ENCODE peak calls at places on chromosomes 7 and 10, in six cellular contexts. A, F, T, R, K and P are unnamed samples.

GRCh38 chr7:13778967-13779366 is 210.5 kb downstream of the ETV1 start:
- DNase-seq in F (peak; percentile 92), K (peak; percentile 22), R (no peak), T (no peak), A (no peak), P (no peak)

GRCh38 chr10:83312570-83312969 is 826.7 kb upstream of the GHITM start:
- DNase-seq in R (no peak), A (no peak), T (no peak), F (no peak), K (no peak), P (no peak)

GRCh38 chr10:3468919-3469638 is 296.5 kb upstream of the PITRM1 start:
- DNase-seq in R (no peak), A (no peak), F (peak; percentile 83), K (peak; percentile 96), T (no peak), P (peak; percentile 89)

GRCh38 chr10:34821587-34822585 is 6.8 kb upstream of the PARD3 start:
- DNase-seq in F (peak; percentile 92), K (peak; percentile 16), R (no peak), T (no peak), A (no peak), P (no peak)

GRCh38 chr7:38728145-38728544 is 97.0 kb upstream of the AMPH start:
- DNase-seq in K (no peak), R (no peak), T (no peak), A (no peak), F (peak; percentile 39), P (no peak)

GRCh38 chr10:69146756-69147155 is 22.8 kb downstream of the VPS26A start:
- DNase-seq in F (no peak), A (no peak), R (no peak), T (no peak), K (no peak), P (no peak)

GRCh38 chr7:155464183-155464582 is 6.3 kb downstream of the EN2 start:
- DNase-seq in A (no peak), K (no peak), F (no peak), R (no peak), T (no peak), P (no peak)

GRCh38 chr7:55964802-55965470 is 551 bp downstream of the NIPSNAP2 start:
- DNase-seq in F (peak; percentile 36), T (peak; percentile 27), A (peak; percentile 50), K (peak; percentile 66), R (peak; percentile 54), P (peak; percentile 48)

GRCh38 chr10:125868372-125868975 is 12.6 kb downstream of the DHX32 start:
- DNase-seq in R (peak; percentile 13), T (no peak), K (peak; percentile 55), A (no peak), F (peak; percentile 74), P (no peak)

GRCh38 chr7:112745635-112746034 is 44.6 kb downstream of the TMEM168 start:
- DNase-seq in T (no peak), A (no peak), R (no peak), F (no peak), K (no peak), P (no peak)

GRCh38 chr10:93085272-93085859 is 11.7 kb downstream of the CYP26A1 start:
- DNase-seq in K (no peak), T (no peak), F (no peak), R (no peak), A (no peak), P (peak; percentile 21)

GRCh38 chr10:22693371-22693784 is 21.0 kb downstream of the PIP4K2A start:
- DNase-seq in T (no peak), K (peak; percentile 73), A (no peak), R (no peak), F (peak; percentile 19), P (no peak)

GRCh38 chr7:134431805-134432204 is 27.1 kb downstream of the AKR1B1 start:
- DNase-seq in F (peak; percentile 7), A (no peak), T (no peak), K (no peak), R (no peak), P (no peak)

GRCh38 chr7:41758321-41758720 is 55.4 kb upstream of the INHBA start:
- DNase-seq in K (no peak), F (no peak), R (no peak), A (no peak), T (no peak), P (no peak)

GRCh38 chr10:9285698-9286097 is 1231.2 kb downstream of the GATA3 start:
- DNase-seq in A (no peak), K (no peak), T (no peak), R (no peak), F (no peak), P (no peak)

GRCh38 chr7:79810945-79811344 is 323.7 kb upstream of the GNAI1 start:
- DNase-seq in F (no peak), T (no peak), K (no peak), A (no peak), R (no peak), P (no peak)

GRCh38 chr10:69343905-69344304 is 65.6 kb downstream of the HK1 start:
- DNase-seq in F (no peak), R (no peak), T (no peak), A (no peak), K (no peak), P (no peak)

GRCh38 chr7:108004220-108005142 is 1.5 kb upstream of the LAMB1 start:
- DNase-seq in T (no peak), R (no peak), A (no peak), F (peak; percentile 55), K (peak; percentile 55), P (no peak)

GRCh38 chr7:151062399-151063211 is 3.2 kb downstream of the SLC4A2 start:
- DNase-seq in A (no peak), R (no peak), F (peak; percentile 67), T (no peak), K (peak; percentile 64), P (no peak)

GRCh38 chr10:103493362-103493871 is at the start of gene NEURL1:
- DNase-seq in A (no peak), K (no peak), T (no peak), R (peak; percentile 63), F (no peak), P (no peak)

GRCh38 chr10:12645449-12645848 is 296.1 kb downstream of the CAMK1D start:
- DNase-seq in R (no peak), A (no peak), T (no peak), F (no peak), K (no peak), P (no peak)

GRCh38 chr7:48089415-48089975 is 430 bp downstream of the UPP1 start:
- DNase-seq in F (peak; percentile 51), A (peak; percentile 63), K (no peak), T (peak; percentile 53), R (peak; percentile 43), P (peak; percentile 93)

GRCh38 chr10:117271427-117271826 is 30.5 kb downstream of the SLC18A2 start:
- DNase-seq in R (no peak), A (no peak), T (no peak), F (peak; percentile 75), K (peak; percentile 20), P (no peak)

GRCh38 chr10:89516149-89516832 is 19.1 kb downstream of the SLC16A12 start:
- DNase-seq in T (no peak), F (peak; percentile 37), K (peak; percentile 91), A (no peak), R (no peak), P (no peak)

GRCh38 chr7:47453093-47454056 is 128.5 kb downstream of the TNS3 start:
- DNase-seq in K (peak; percentile 92), F (peak; percentile 93), R (peak; percentile 33), T (no peak), A (no peak), P (peak; percentile 85)

GRCh38 chr7:112255388-112255720 is 48.9 kb downstream of the ZNF277 start:
- DNase-seq in T (no peak), F (no peak), A (no peak), R (no peak), K (no peak), P (no peak)

GRCh38 chr7:148697950-148698396 is 730 bp upstream of the CUL1 start:
- DNase-seq in A (no peak), R (no peak), F (peak; percentile 12), T (no peak), K (no peak), P (peak; percentile 20)

GRCh38 chr7:72234086-72234485 is 178.1 kb downstream of the CALN1 start:
- DNase-seq in R (no peak), T (no peak), F (no peak), A (no peak), K (no peak), P (no peak)

GRCh38 chr7:76063525-76063924 is 15.6 kb downstream of the MDH2 start:
- DNase-seq in A (no peak), R (no peak), F (no peak), T (no peak), K (no peak), P (peak; percentile 44)

GRCh38 chr10:19904202-19904661 is 88.0 kb downstream of the PLXDC2 start:
- DNase-seq in F (no peak), A (no peak), R (no peak), K (peak; percentile 28), T (no peak), P (no peak)

GRCh38 chr10:113347508-113347907 is 205.3 kb upstream of the HABP2 start:
- DNase-seq in F (no peak), T (no peak), R (no peak), K (peak; percentile 34), A (peak; percentile 11), P (no peak)

GRCh38 chr7:148983220-148984146 is 44.8 kb downstream of the PDIA4 start:
- DNase-seq in F (peak; percentile 77), R (peak; percentile 75), T (peak; percentile 67), A (peak; percentile 25), K (peak; percentile 67), P (no peak)

GRCh38 chr7:158432369-158433270 is 155.0 kb downstream of the PTPRN2 start:
- DNase-seq in R (no peak), F (peak; percentile 90), A (no peak), T (no peak), K (no peak), P (no peak)

GRCh38 chr10:109861051-109861450 is 62.3 kb downstream of the XPNPEP1 start:
- DNase-seq in A (no peak), R (no peak), F (peak; percentile 10), K (no peak), T (no peak), P (no peak)

GRCh38 chr7:39588401-39588800 is 22.2 kb downstream of the YAE1 start:
- DNase-seq in A (no peak), F (no peak), T (no peak), K (no peak), R (no peak), P (no peak)

GRCh38 chr7:27124096-27124978 is 6.2 kb downstream of the HOXA4 start:
- DNase-seq in R (no peak), K (peak; percentile 50), A (no peak), F (no peak), T (no peak), P (peak; percentile 54)

GRCh38 chr10:77287647-77288120 is 349.9 kb downstream of the KCNMA1 start:
- DNase-seq in T (no peak), A (no peak), K (peak; percentile 44), R (no peak), F (peak; percentile 76), P (no peak)